ENCODE peak calls at places on chromosomes 1 and 21, in seven cellular contexts. I, E, H, P, U, W and F are unnamed samples.

GRCh38 chr1:77407738-77408375 is 126.0 kb downstream of the AK5 start:
- DNase-seq in I (no peak), W (no peak), P (no peak), H (peak), U (peak), E (no peak), F (no peak)

GRCh38 chr1:209484429-209484828 is 99.1 kb upstream of the CAMK1G start:
- DNase-seq in U (no peak), P (no peak), W (no peak), I (no peak), H (no peak), E (no peak), F (no peak)

GRCh38 chr1:30492451-30492850 is 230.9 kb downstream of the MATN1 start:
- DNase-seq in P (no peak), I (no peak), E (no peak), W (no peak), H (no peak), U (no peak), F (no peak)

GRCh38 chr1:57424231-57425027 is 569 bp upstream of the DAB1 start:
- DNase-seq in W (peak), H (peak), I (peak), E (peak), P (no peak), U (peak), F (no peak)

GRCh38 chr1:34742667-34743270 is 12.1 kb upstream of the GJB5 start:
- DNase-seq in H (peak), U (peak), I (peak), E (peak), P (peak), W (peak), F (peak)

GRCh38 chr1:12095822-12096263 is 32.7 kb downstream of the TNFRSF8 start:
- DNase-seq in H (peak), U (peak), P (no peak), W (no peak), E (no peak), I (peak), F (no peak)

GRCh38 chr1:91282695-91283420 is 121.8 kb downstream of the HFM1 start:
- DNase-seq in E (peak), I (peak), W (peak), H (peak), P (no peak), U (peak), F (peak)

GRCh38 chr1:20426923-20427322 is 59.1 kb downstream of the CAMK2N1 start:
- DNase-seq in E (no peak), P (no peak), I (no peak), H (peak), W (no peak), U (peak), F (no peak)

GRCh38 chr1:8394456-8395321 is 76.8 kb downstream of the SLC45A1 start:
- DNase-seq in H (peak), P (no peak), U (peak), I (no peak), W (no peak), E (no peak), F (no peak)

GRCh38 chr21:46635324-46636180 is at the start of gene PRMT2:
- DNase-seq in H (peak), P (peak), U (peak), I (peak), W (peak), E (peak), F (peak)

GRCh38 chr21:45834026-45834715 is 147.4 kb upstream of the COL6A1 start:
- DNase-seq in E (no peak), H (no peak), P (no peak), W (no peak), U (no peak), I (no peak), F (no peak)

GRCh38 chr1:145995148-145995851 is 1.1 kb downstream of the TXNIP start:
- DNase-seq in E (no peak), U (no peak), I (no peak), H (no peak), W (no peak), P (no peak), F (peak)

GRCh38 chr21:18368193-18368592 is 35.4 kb downstream of the TMPRSS15 start:
- DNase-seq in W (no peak), E (no peak), H (no peak), I (no peak), P (no peak), U (no peak), F (no peak)
- TF ChIP-seq CTCF in W (no peak), E (no peak), H (no peak), I (no peak), P (no peak), U (no peak), F (no peak)

DNA sequence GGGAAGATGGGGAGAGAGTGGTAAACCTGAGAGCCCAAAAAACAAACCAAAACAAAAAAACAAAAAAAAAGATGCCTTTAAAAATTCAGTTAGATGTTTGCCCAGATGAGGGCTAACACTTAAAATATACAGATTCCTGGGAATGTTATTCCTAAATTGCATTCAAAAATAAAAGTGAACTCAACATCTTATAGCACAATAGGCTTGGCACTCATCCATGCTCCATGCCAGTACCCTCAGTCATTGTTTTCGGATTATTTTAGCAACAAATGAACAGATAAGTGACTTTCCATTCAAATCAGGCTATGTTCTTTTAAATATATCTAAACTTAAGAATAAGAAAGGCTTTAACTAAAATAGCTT is 3.7 kb downstream of the ATP1A1 start:
- DNase-seq in E (no peak), I (no peak), W (no peak), P (no peak), H (peak), U (peak), F (no peak)
- H3K4me3 ChIP-seq in E (peak), I (peak), W (peak), P (no peak), H (no peak), U (no peak), F (peak)

DNA sequence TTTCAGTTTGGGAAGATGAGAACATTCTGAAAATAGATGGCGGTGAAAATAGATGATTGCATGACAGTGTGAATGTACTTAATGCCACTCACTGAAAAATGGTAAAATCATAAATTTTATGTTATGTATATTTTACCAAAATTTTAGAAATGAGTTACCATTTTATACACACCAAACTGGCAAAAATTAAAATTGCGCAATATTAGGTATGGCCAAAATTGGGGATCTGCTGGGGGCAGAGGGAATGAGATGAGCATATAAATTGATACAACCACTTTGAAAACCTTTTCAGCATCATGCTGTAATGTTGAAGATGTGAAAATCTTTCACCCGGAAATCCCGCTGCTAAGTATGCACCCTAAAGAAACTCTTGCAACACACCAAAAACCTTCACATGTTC is 10.8 kb upstream of the TMPRSS2 start:
- DNase-seq in H (no peak), P (no peak), I (no peak), U (no peak), W (no peak), E (no peak), F (no peak)
- TF ChIP-seq CTCF in H (no peak), P (no peak), I (no peak), U (no peak), W (no peak), E (no peak), F (no peak)

GRCh38 chr1:23217421-23218115 is at the start of gene HTR1D:
- DNase-seq in E (peak), H (no peak), P (no peak), W (no peak), U (no peak), I (peak), F (no peak)
- H3K4me3 ChIP-seq in E (peak), H (peak), P (peak), W (peak), U (peak), I (peak), F (peak)

DNA sequence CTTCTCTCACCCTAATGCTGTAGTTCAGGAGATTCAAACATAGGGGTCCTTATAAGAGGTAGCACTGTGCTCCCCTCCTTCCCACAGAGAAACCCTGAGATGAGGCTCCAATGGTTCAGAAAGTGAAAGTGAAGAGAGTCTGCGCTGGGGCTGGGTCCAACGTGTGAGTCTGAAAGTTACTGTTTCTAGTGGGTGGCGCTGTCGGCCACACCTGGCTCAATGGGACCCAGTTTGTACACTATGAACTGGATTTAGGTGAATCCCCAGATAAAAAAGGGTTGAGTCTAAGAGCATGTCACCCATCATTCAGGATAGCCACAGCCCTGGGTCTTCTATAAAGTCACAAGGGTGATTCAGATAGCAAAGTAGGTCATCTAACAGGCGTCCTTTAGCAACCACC is 2.8 kb downstream of the SMCP start:
- DNase-seq in I (no peak), H (no peak), U (no peak), W (no peak), P (no peak), E (no peak), F (no peak)
- TF ChIP-seq CTCF in I (no peak), H (no peak), U (no peak), W (no peak), P (no peak), E (no peak), F (no peak)

GRCh38 chr1:116322752-116323405 is 50.2 kb upstream of the ATP1A1 start:
- DNase-seq in P (no peak), U (no peak), I (no peak), E (no peak), H (no peak), W (no peak), F (no peak)
- H3K4me3 ChIP-seq in P (no peak), U (no peak), I (no peak), E (no peak), H (no peak), W (no peak), F (no peak)

DNA sequence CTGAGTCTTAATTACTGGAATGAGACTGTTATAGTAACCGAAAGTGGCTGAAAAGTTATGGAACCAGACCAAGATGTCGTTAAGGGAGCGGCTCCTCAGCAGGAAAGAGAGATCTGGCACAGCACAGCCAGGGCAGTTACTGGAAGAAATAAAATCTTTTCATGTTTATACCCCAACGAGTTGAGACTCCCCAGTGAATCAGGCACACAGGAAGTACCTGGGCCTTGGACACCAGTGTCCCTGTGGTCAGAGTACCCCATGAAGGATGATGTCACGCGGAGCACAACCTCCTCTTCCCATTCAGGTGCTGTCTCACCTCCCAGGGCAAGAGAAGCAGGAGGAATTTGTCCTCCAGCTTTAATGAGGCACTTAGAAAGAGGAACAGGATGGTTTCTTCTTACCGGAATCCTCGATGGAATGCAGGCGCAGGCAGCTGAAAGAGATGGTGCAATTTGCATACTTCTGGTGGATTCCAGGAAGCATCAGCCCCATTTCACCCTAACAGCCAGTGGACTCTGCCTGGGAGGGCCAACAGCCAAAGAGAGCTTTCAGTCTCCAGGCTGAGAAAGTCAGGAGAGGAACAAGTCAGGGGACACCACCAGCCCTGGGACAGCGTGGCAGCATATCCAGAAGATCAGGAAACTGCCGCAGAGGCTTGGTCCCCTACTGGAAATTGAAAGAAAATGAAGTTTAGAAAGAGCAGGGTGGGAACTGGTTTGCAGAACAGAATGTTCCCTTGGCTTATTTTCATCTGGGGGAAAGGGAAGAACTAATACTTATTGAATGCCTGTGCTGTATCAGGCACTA is 35.9 kb upstream of the CTTNBP2NL start:
- DNase-seq in E (peak), I (peak), H (peak), W (peak), P (peak), U (peak), F (peak)
- TF ChIP-seq CTCF in E (no peak), I (no peak), H (no peak), W (no peak), P (peak), U (no peak), F (no peak)

DNA sequence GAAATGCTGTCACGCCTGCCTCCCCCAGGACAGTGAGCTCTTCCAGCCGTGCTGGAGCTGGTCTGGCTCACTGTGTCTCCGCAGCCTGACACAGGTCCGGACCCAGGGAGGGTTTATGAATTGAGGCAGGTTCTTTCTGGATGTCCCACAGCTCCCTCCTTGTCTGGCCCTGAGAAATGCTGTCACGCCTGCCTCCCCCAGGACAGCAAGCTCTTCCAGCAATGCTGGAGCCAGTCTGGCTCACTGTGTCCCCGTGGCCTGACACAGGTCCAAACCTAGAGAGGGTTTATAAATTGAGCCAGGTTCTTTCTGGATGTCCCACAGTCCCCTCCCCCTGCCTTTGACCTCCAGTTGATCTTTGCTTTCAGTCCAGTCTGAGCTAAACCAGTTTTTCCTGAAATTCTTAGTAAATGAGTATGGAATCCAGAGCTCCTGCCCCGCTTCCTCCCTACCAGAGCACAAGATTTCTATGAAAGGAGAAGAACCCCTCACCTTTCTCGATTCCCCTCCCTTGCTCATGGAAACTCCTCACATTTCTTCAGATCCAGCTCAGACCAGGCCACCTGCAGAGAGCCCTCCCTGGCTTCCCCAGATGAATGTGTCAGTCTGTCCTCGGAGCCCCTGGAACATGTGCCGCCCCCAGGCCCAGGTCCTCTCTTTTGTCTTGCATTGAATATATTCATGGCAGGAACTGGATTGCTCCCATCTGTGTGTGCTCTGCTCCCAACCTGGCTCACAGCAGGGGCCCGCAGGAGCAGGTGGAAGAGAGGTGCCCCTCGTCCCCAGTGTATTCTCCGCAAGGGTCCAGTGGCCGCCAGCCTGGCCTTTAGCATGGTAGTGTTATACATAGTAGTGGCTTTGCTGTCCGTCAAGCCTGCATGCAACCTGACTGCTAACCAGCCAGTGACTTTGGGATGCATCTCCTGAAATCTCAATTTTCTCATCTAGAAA is 116.3 kb downstream of the EPHB2 start:
- DNase-seq in H (no peak), U (no peak), P (peak), I (peak), E (no peak), W (peak), F (no peak)
- H3K4me3 ChIP-seq in H (no peak), U (no peak), P (no peak), I (no peak), E (no peak), W (no peak), F (no peak)

GRCh38 chr1:23530750-23531651 is at the start of gene E2F2:
- DNase-seq in W (peak), P (peak), U (peak), I (peak), E (peak), H (peak), F (peak)
- TF ChIP-seq CTCF in W (no peak), P (no peak), U (peak), I (no peak), E (peak), H (no peak), F (no peak)